ENCODE peak calls at places on chromosomes 16 and 17, in five cellular contexts. N, J, U, B and F are unnamed samples.

GRCh38 chr16:8720967-8721692 is 46.7 kb downstream of the ABAT start:
- DNase-seq in N (no peak), J (no peak), U (no peak), B (no peak), F (no peak)

GRCh38 chr17:80151333-80151732 is 4.4 kb upstream of the EIF4A3 start:
- DNase-seq in N (no peak), J (no peak), U (no peak), B (peak), F (no peak)

GRCh38 chr16:21301168-21301894 is 23.2 kb upstream of the CRYM start:
- DNase-seq in N (no peak), J (peak), U (peak), B (no peak), F (peak)

GRCh38 chr17:76492989-76493501 is 8.2 kb downstream of the RHBDF2 start:
- DNase-seq in N (no peak), J (peak), U (peak), B (peak), F (no peak)

GRCh38 chr16:69150146-69150865 is 17.9 kb downstream of the UTP4 start:
- DNase-seq in N (no peak), J (peak), U (peak), B (peak), F (no peak)

GRCh38 chr17:82875418-82875856 is 35.6 kb upstream of the ZNF750 start:
- DNase-seq in N (no peak), J (no peak), U (no peak), B (no peak), F (no peak)

GRCh38 chr16:50133214-50133613 is 19.9 kb upstream of the TENT4B start:
- DNase-seq in N (no peak), J (no peak), U (no peak), B (no peak), F (no peak)

GRCh38 chr17:17580662-17581470 is 10.6 kb downstream of the PEMT start:
- DNase-seq in N (no peak), J (no peak), U (no peak), B (no peak), F (no peak)

GRCh38 chr17:61058066-61058465 is 341.6 kb upstream of the TBX2 start:
- DNase-seq in N (no peak), J (peak), U (no peak), B (no peak), F (no peak)

GRCh38 chr16:49466881-49467280 is 93.3 kb downstream of the C16orf78 start:
- DNase-seq in N (no peak), J (peak), U (no peak), B (no peak), F (no peak)

GRCh38 chr16:23082161-23082788 is 67.0 kb downstream of the USP31 start:
- DNase-seq in N (no peak), J (peak), U (no peak), B (no peak), F (no peak)

GRCh38 chr16:15526097-15526496 is 91.7 kb downstream of the BMERB1 start:
- DNase-seq in N (no peak), J (no peak), U (no peak), B (no peak), F (no peak)

GRCh38 chr17:11853321-11854151 is 143.7 kb downstream of the ZNF18 start:
- DNase-seq in N (no peak), J (no peak), U (no peak), B (no peak), F (no peak)

GRCh38 chr17:2566056-2566455 is 27.4 kb upstream of the PAFAH1B1 start:
- DNase-seq in N (no peak), J (no peak), U (no peak), B (no peak), F (no peak)